ENCODE peak calls at places on chromosome 12, in nine cellular contexts. L, Y, V, F, U, C, R, I and A are unnamed samples.

GRCh38 chr12:131454418-131455217 is 256.3 kb upstream of the SFSWAP start:
- DNase-seq in F (no peak), L (no peak), Y (peak; percentile 27), U (no peak), R (no peak), V (no peak), I (peak; percentile 80), C (peak; percentile 14), A (no peak)

GRCh38 chr12:120110550-120111501 is 5.7 kb downstream of the RAB35 start:
- DNase-seq in I (no peak), F (no peak), C (no peak), L (no peak), U (no peak), V (no peak), Y (peak; percentile 63), R (peak; percentile 85), A (no peak)

GRCh38 chr12:48156648-48157015 is 683 bp downstream of the ASB8 start:
- DNase-seq in U (no peak), C (no peak), Y (no peak), R (no peak), I (no peak), V (no peak), L (peak; percentile 8), F (no peak), A (no peak)

GRCh38 chr12:67154876-67155275 is 114.3 kb upstream of the CAND1 start:
- DNase-seq in L (no peak), F (no peak), V (no peak), R (no peak), Y (no peak), I (no peak), C (no peak), U (no peak), A (no peak)

GRCh38 chr12:54156578-54156977 is 32.2 kb downstream of the SMUG1 start:
- DNase-seq in F (no peak), I (no peak), U (no peak), Y (no peak), V (no peak), R (no peak), C (no peak), L (no peak), A (no peak)

GRCh38 chr12:5177096-5177495 is 133.4 kb downstream of the KCNA5 start:
- DNase-seq in C (no peak), F (no peak), V (no peak), I (no peak), Y (no peak), U (no peak), R (no peak), L (no peak), A (no peak)

GRCh38 chr12:124867389-124867930 is 3.8 kb upstream of the SCARB1 start:
- DNase-seq in C (peak; percentile 50), R (no peak), Y (peak; percentile 39), V (no peak), L (no peak), U (no peak), F (peak; percentile 69), I (peak; percentile 30), A (no peak)

GRCh38 chr12:70783455-70783854 is 137.1 kb downstream of the PTPRR start:
- DNase-seq in F (no peak), R (no peak), Y (no peak), I (no peak), V (no peak), L (no peak), U (no peak), C (no peak), A (no peak)

GRCh38 chr12:119687344-119687865 is 19.5 kb downstream of the PRKAB1 start:
- DNase-seq in F (peak; percentile 48), U (no peak), Y (no peak), R (no peak), I (no peak), V (no peak), L (no peak), C (no peak), A (no peak)

GRCh38 chr12:91361864-91362263 is 179.2 kb upstream of the DCN start:
- DNase-seq in U (no peak), C (peak; percentile 54), Y (no peak), L (no peak), R (no peak), F (peak; percentile 76), I (peak; percentile 7), V (no peak), A (peak; percentile 74)

GRCh38 chr12:88833641-88834116 is 253.4 kb upstream of the KITLG start:
- DNase-seq in L (no peak), Y (no peak), V (no peak), C (peak; percentile 38), I (no peak), F (peak; percentile 4), U (no peak), R (no peak), A (peak; percentile 12)

GRCh38 chr12:4506870-4507269 is 31.8 kb upstream of the RAD51AP1 start:
- DNase-seq in I (peak; percentile 21), Y (no peak), C (peak; percentile 70), L (peak; percentile 37), U (no peak), R (no peak), F (peak; percentile 50), V (no peak), A (peak; percentile 55)

GRCh38 chr12:57623385-57623784 is 9.6 kb downstream of the B4GALNT1 start:
- DNase-seq in Y (no peak), C (no peak), U (no peak), V (no peak), F (no peak), L (no peak), I (no peak), R (no peak), A (no peak)

GRCh38 chr12:83017001-83017400 is 330.3 kb downstream of the TMTC2 start:
- DNase-seq in Y (no peak), F (no peak), U (no peak), L (no peak), V (no peak), I (no peak), R (no peak), C (no peak), A (no peak)

GRCh38 chr12:64680235-64680634 is 69.9 kb downstream of the RASSF3 start:
- DNase-seq in Y (no peak), U (no peak), R (no peak), F (no peak), V (no peak), C (no peak), L (no peak), I (no peak), A (no peak)

GRCh38 chr12:109611223-109611622 is 37.6 kb downstream of the MVK start:
- DNase-seq in V (no peak), F (no peak), Y (no peak), I (no peak), R (no peak), L (no peak), U (no peak), C (no peak), A (peak; percentile 58)

GRCh38 chr12:75479963-75480461 is 543 bp upstream of the GLIPR1 start:
- DNase-seq in F (no peak), Y (no peak), C (peak; percentile 48), R (no peak), V (no peak), I (peak; percentile 41), U (no peak), L (no peak), A (no peak)

GRCh38 chr12:92502417-92503028 is 200.3 kb upstream of the PLEKHG7 start:
- DNase-seq in Y (no peak), V (no peak), C (no peak), U (no peak), F (peak; percentile 32), L (no peak), R (no peak), I (peak; percentile 4), A (peak; percentile 71)

GRCh38 chr12:2396448-2396871 is 343.7 kb downstream of the CACNA1C start:
- DNase-seq in V (no peak), C (no peak), U (no peak), R (no peak), L (no peak), Y (no peak), F (peak; percentile 12), I (no peak), A (peak; percentile 82)

GRCh38 chr12:106045251-106045674 is 93.5 kb downstream of the NUAK1 start:
- DNase-seq in L (no peak), F (no peak), C (no peak), I (peak; percentile 25), R (no peak), Y (no peak), U (no peak), V (no peak), A (no peak)

GRCh38 chr12:7303772-7304171 is at the start of gene ACSM4:
- DNase-seq in Y (no peak), V (no peak), I (no peak), C (no peak), U (no peak), L (no peak), F (no peak), R (no peak), A (no peak)

GRCh38 chr12:75660107-75660530 is 148.7 kb upstream of the KRR1 start:
- DNase-seq in L (no peak), V (no peak), Y (no peak), C (peak; percentile 97), R (no peak), I (peak; percentile 71), U (no peak), F (peak; percentile 86), A (peak; percentile 32)

GRCh38 chr12:3964404-3964803 is 91.2 kb upstream of the PARP11 start:
- DNase-seq in I (peak; percentile 38), U (no peak), V (no peak), Y (no peak), R (no peak), L (no peak), F (no peak), C (peak; percentile 26), A (peak; percentile 36)

GRCh38 chr12:102631274-102631673 is 150.9 kb upstream of the IGF1 start:
- DNase-seq in I (peak; percentile 60), R (no peak), F (peak; percentile 48), V (no peak), U (no peak), L (peak; percentile 9), Y (no peak), C (peak; percentile 86), A (peak; percentile 81)

GRCh38 chr12:64781374-64782029 is 22.3 kb upstream of the GNS start:
- DNase-seq in I (peak; percentile 19), U (no peak), C (no peak), F (no peak), V (no peak), Y (peak; percentile 34), L (no peak), R (peak; percentile 49), A (no peak)

GRCh38 chr12:67541625-67541991 is 106.9 kb upstream of the DYRK2 start:
- DNase-seq in L (no peak), R (no peak), I (no peak), U (no peak), C (no peak), Y (peak; percentile 47), F (no peak), V (no peak), A (no peak)

GRCh38 chr12:122981036-122981471 is 573 bp downstream of the ARL6IP4 start:
- DNase-seq in Y (no peak), I (no peak), U (no peak), L (no peak), R (no peak), F (peak; percentile 39), C (peak; percentile 46), V (no peak), A (peak; percentile 39)

GRCh38 chr12:42568952-42569916 is 20.3 kb downstream of the PRICKLE1 start:
- DNase-seq in F (peak; percentile 76), Y (no peak), L (peak; percentile 10), I (peak; percentile 33), C (peak; percentile 67), U (no peak), V (no peak), R (peak; percentile 18), A (peak; percentile 71)

GRCh38 chr12:67082221-67082620 is 186.9 kb upstream of the CAND1 start:
- DNase-seq in U (no peak), C (no peak), F (no peak), R (no peak), I (no peak), Y (no peak), V (no peak), L (no peak), A (no peak)

GRCh38 chr12:112963227-112963861 is 15.0 kb upstream of the OAS2 start:
- DNase-seq in V (no peak), Y (no peak), L (no peak), C (no peak), R (no peak), I (no peak), F (no peak), U (no peak), A (no peak)

GRCh38 chr12:71010143-71010479 is 89.6 kb upstream of the PTPRR start:
- DNase-seq in V (no peak), Y (no peak), R (no peak), L (no peak), F (no peak), I (peak; percentile 38), U (no peak), C (no peak), A (no peak)